ENCODE peak calls at places on chromosomes 4 and X, in seven cellular contexts. J, P, M, B, Y, F and U are unnamed samples.

GRCh38 chr4:117637347-117637746 is 396.9 kb upstream of the NDST3 start:
- DNase-seq in F (no peak), M (no peak), P (no peak), Y (no peak), J (no peak), B (no peak), U (no peak)

GRCh38 chr4:112817933-112818921 is 181.3 kb downstream of the LARP7 start:
- DNase-seq in P (peak), B (peak), J (peak), Y (peak), M (peak), F (peak), U (peak)

GRCh38 chr4:89296399-89296798 is 11.2 kb downstream of the GPRIN3 start:
- DNase-seq in Y (no peak), B (no peak), P (no peak), J (no peak), M (no peak), F (no peak), U (no peak)

GRCh38 chr4:29304595-29304994 is 1415.6 kb upstream of the PCDH7 start:
- DNase-seq in M (peak), P (no peak), Y (no peak), F (peak), B (peak), J (peak), U (no peak)

GRCh38 chrX:137483554-137483953 is 82.4 kb upstream of the ZIC3 start:
- DNase-seq in M (no peak), J (no peak), B (no peak), F (no peak), Y (no peak), P (no peak), U (no peak)

GRCh38 chrX:40085086-40085551 is 12.6 kb downstream of the BCOR start:
- DNase-seq in B (peak), Y (no peak), F (peak), M (no peak), P (no peak), J (peak), U (peak)

GRCh38 chr4:85740431-85740861 is 265.5 kb downstream of the ARHGAP24 start:
- DNase-seq in F (no peak), J (peak), B (peak), P (no peak), Y (no peak), M (no peak), U (no peak)

GRCh38 chr4:1192091-1192492 is 19.7 kb upstream of the SPON2 start:
- DNase-seq in J (peak), F (no peak), B (peak), M (no peak), P (no peak), Y (no peak), U (no peak)

GRCh38 chrX:130170752-130171445 is 863 bp upstream of the RAB33A start:
- DNase-seq in M (peak), Y (peak), F (peak), P (peak), J (no peak), B (peak), U (peak)

GRCh38 chr4:1512081-1512737 is 106.0 kb upstream of the NKX1-1 start:
- DNase-seq in B (no peak), Y (no peak), M (no peak), J (no peak), F (no peak), P (no peak), U (no peak)

GRCh38 chr4:36255575-36255974 is 11.3 kb upstream of the ARAP2 start:
- DNase-seq in M (no peak), F (peak), J (no peak), P (no peak), Y (no peak), B (no peak), U (no peak)

GRCh38 chrX:107684956-107685385 is 56.7 kb downstream of the PRPS1 start:
- DNase-seq in F (peak), J (no peak), Y (no peak), P (no peak), B (peak), M (peak), U (peak)

GRCh38 chr4:96326846-96327245 is 487.0 kb downstream of the PDHA2 start:
- DNase-seq in M (no peak), F (no peak), P (no peak), Y (no peak), B (no peak), J (no peak), U (no peak)

GRCh38 chrX:65596270-65596669 is 61.7 kb upstream of the LAS1L start:
- DNase-seq in B (peak), J (peak), Y (no peak), P (no peak), F (peak), M (peak), U (no peak)

GRCh38 chr4:3322059-3322550 is 29.3 kb downstream of the RGS12 start:
- DNase-seq in P (peak), F (no peak), M (no peak), Y (no peak), J (peak), B (peak), U (no peak)

GRCh38 chr4:72418458-72418857 is 150.6 kb downstream of the ADAMTS3 start:
- DNase-seq in P (no peak), M (no peak), F (no peak), J (peak), B (peak), Y (no peak), U (no peak)

GRCh38 chr4:16227462-16227868 is 1.2 kb upstream of the TAPT1 start:
- DNase-seq in M (peak), J (peak), B (peak), P (peak), F (peak), Y (no peak), U (no peak)

GRCh38 chrX:150616863-150617198 is 48.4 kb downstream of the MTM1 start:
- DNase-seq in J (peak), B (no peak), F (no peak), Y (no peak), M (no peak), P (no peak), U (no peak)

GRCh38 chr4:102760645-102761477 is at the start of gene MANBA:
- DNase-seq in P (peak), B (peak), J (peak), Y (peak), M (peak), F (peak), U (peak)

GRCh38 chr4:77178560-77178959 is 21.6 kb downstream of the CCNG2 start:
- DNase-seq in J (no peak), F (no peak), M (no peak), P (peak), Y (no peak), B (no peak), U (no peak)

GRCh38 chr4:65167719-65168118 is 502.6 kb downstream of the EPHA5 start:
- DNase-seq in F (no peak), Y (no peak), P (no peak), J (no peak), B (no peak), M (no peak), U (no peak)

GRCh38 chr4:189232274-189232673 is 708.4 kb upstream of the FRG1 start:
- DNase-seq in M (no peak), B (no peak), J (peak), F (peak), Y (no peak), P (no peak), U (no peak)

GRCh38 chrX:53682885-53683555 is 3.5 kb downstream of the HUWE1 start:
- DNase-seq in P (no peak), J (peak), Y (peak), F (peak), B (peak), M (peak), U (peak)

GRCh38 chrX:107659768-107660167 is 31.5 kb downstream of the PRPS1 start:
- DNase-seq in M (no peak), F (peak), P (no peak), B (peak), J (peak), Y (no peak), U (no peak)

GRCh38 chr4:176134670-176135069 is 60.7 kb downstream of the SPATA4 start:
- DNase-seq in F (no peak), B (no peak), M (no peak), J (no peak), Y (no peak), P (no peak), U (no peak)

GRCh38 chr4:187478292-187479205 is 517.0 kb upstream of the ZFP42 start:
- DNase-seq in J (peak), Y (no peak), M (peak), F (no peak), B (peak), P (no peak), U (no peak)

GRCh38 chr4:23943478-23943877 is 53.6 kb upstream of the PPARGC1A start:
- DNase-seq in J (no peak), B (no peak), F (no peak), Y (no peak), P (no peak), M (no peak), U (no peak)

GRCh38 chr4:166045457-166045856 is 172.4 kb downstream of the TLL1 start:
- DNase-seq in M (no peak), B (no peak), F (no peak), Y (no peak), J (no peak), P (no peak), U (no peak)

GRCh38 chrX:54808109-54808604 is 612 bp downstream of the MAGED2 start:
- DNase-seq in Y (peak), M (no peak), J (no peak), F (no peak), B (peak), P (peak), U (peak)

GRCh38 chrX:54181196-54181953 is 1.7 kb downstream of the FAM120C start:
- DNase-seq in B (peak), M (no peak), Y (no peak), P (no peak), F (no peak), J (peak), U (no peak)

GRCh38 chrX:107731831-107732502 is 43.6 kb downstream of the TSC22D3 start:
- DNase-seq in P (no peak), Y (no peak), F (no peak), J (peak), B (peak), M (peak), U (peak)

GRCh38 chr4:187840814-187841213 is 154.8 kb upstream of the ZFP42 start:
- DNase-seq in P (no peak), J (peak), M (peak), B (peak), Y (no peak), F (no peak), U (no peak)

GRCh38 chr4:2671267-2671895 is 84.8 kb downstream of the TNIP2 start:
- DNase-seq in M (no peak), F (no peak), P (no peak), B (no peak), J (no peak), Y (no peak), U (no peak)

GRCh38 chr4:17690898-17691297 is 76.5 kb downstream of the MED28 start:
- DNase-seq in M (peak), B (no peak), Y (no peak), F (peak), J (no peak), P (no peak), U (no peak)

GRCh38 chrX:80749404-80749803 is 60.3 kb downstream of the BRWD3 start:
- DNase-seq in F (no peak), J (no peak), M (no peak), Y (no peak), P (no peak), B (no peak), U (no peak)

GRCh38 chrX:40719218-40719617 is 16.1 kb downstream of the MED14 start:
- DNase-seq in Y (no peak), F (peak), B (peak), P (no peak), M (no peak), J (peak), U (no peak)

GRCh38 chrX:28408017-28408723 is 179.1 kb upstream of the IL1RAPL1 start:
- DNase-seq in P (no peak), J (no peak), F (no peak), Y (no peak), M (no peak), B (no peak), U (no peak)

GRCh38 chrX:9770319-9770718 is 4.7 kb upstream of the GPR143 start:
- DNase-seq in B (peak), F (no peak), J (peak), Y (no peak), P (no peak), M (peak), U (no peak)

GRCh38 chrX:19382500-19383145 is 38.9 kb downstream of the PDHA1 start:
- DNase-seq in B (peak), Y (peak), P (peak), M (peak), F (peak), J (peak), U (peak)

DNA sequence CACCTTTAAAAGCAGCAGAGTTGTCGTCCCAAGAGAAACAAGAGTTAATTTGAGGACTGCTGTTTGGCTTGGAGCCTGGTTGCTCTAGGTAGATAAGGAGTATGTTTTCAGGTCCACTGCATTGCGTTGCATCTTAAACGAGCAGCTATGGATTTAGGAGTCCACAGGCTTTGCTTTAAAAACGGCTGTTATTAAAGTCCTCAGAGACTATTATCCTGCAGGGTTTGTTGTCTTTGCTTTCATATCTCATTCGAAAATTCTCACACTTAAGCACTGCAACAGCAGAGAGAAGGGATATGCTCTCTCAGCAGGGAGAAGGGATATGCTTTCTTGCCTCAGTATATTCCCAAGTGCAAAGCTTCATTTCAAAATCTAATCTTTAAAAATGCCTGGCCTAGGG is 444.7 kb upstream of the FTHL17 start:
- DNase-seq in M (no peak), P (no peak), J (no peak), F (no peak), B (no peak), Y (no peak), U (no peak)
- H2BK5ac ChIP-seq in M (no peak), P (no peak), J (no peak), F (no peak), B (no peak), Y (no peak), U (no peak)

GRCh38 chr4:8516061-8516573 is 64.1 kb upstream of the GPR78 start:
- DNase-seq in Y (no peak), J (no peak), B (peak), F (no peak), P (no peak), M (no peak), U (no peak)
- H2BK5ac ChIP-seq in Y (no peak), J (no peak), B (no peak), F (no peak), P (no peak), M (no peak), U (no peak)

GRCh38 chr4:175035907-175036306 is 117.7 kb downstream of the ADAM29 start:
- DNase-seq in M (no peak), F (peak), J (no peak), B (peak), Y (no peak), P (no peak), U (no peak)

GRCh38 chr4:175034007-175034406 is 115.8 kb downstream of the ADAM29 start:
- DNase-seq in P (no peak), F (no peak), Y (no peak), M (no peak), J (no peak), B (no peak), U (no peak)

GRCh38 chr4:175033162-175033561 is 115.0 kb downstream of the ADAM29 start:
- DNase-seq in F (no peak), P (no peak), J (no peak), M (no peak), Y (no peak), B (no peak), U (no peak)

DNA sequence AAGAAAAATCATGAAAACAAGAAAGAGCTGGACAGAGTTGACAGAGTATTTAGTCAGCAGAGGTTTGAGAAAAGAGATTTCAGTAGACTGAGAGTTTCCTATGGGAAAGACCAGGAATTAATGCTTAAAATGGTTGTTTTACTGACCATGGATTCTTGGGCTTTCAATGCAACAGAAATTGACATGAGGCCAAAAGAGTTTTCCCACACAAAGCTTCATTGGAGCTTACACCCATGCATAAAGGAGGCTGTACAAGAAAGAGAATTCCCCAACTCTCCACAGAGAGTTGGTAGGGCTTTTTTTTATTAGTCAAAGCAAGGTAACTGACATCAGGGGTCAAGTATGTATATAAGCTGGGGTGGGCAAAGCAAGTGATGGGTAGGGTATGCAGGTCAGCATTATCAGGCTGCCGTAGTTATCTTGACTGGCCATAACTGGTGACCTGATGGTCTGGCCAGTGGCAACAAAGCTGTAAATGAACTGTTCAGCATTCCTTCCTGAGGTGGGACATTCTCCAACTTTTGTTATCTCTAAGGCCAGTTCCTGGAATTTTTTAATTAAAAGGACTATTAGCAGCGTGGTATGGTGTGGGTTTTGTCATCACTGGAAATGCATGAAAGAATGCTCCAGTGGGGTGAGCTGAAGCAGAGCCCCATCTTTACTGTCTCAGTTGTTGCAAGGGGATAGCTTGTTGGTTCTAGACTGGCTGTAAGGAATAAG is 117.0 kb downstream of the ADAM29 start:
- DNase-seq in B (no peak), J (no peak), P (no peak), M (peak), Y (no peak), F (peak), U (no peak)
- H2BK5ac ChIP-seq in B (no peak), J (no peak), P (no peak), M (no peak), Y (peak), F (no peak), U (no peak)

DNA sequence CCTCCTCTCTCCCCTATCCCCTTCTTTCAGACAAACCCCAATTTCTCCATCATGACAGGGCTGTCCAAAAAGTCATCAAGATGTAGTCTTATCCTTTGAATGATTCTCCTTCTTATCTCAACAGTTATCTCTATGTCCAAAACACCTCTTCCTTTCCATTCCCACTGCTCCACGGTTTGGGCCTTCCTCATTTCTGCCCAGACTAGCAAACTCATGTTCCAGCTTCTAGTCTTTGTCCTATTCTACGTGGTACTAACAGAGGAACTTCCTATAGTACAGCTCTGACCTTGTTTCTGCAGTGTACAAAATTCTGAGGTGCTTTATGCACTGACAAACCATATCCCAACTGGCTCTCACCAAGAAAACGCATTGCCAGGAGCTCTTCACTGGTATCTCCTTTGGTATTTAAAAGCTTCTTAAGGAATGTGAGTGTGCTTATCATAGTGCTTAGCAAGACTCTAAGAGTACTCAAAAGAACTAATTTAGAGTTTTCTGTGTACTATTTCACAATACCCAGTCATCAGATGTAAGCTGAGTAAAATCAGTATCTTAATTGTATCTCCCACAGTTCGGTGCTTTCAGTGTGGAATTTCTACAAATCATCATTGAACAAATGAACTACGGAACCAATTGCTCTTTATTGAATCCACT is 65.5 kb downstream of the MAML3 start:
- DNase-seq in J (peak), P (no peak), Y (no peak), F (peak), M (peak), B (peak), U (no peak)
- H2BK5ac ChIP-seq in J (peak), P (no peak), Y (no peak), F (no peak), M (no peak), B (no peak), U (no peak)

GRCh38 chr4:53479731-53480525 is 102.5 kb downstream of the FIP1L1 start:
- DNase-seq in B (no peak), P (no peak), M (no peak), J (peak), Y (no peak), F (no peak), U (no peak)

GRCh38 chr4:53477666-53478065 is 100.2 kb downstream of the FIP1L1 start:
- DNase-seq in B (no peak), P (no peak), M (no peak), F (no peak), Y (no peak), J (peak), U (no peak)

GRCh38 chr4:53480909-53481308 is 103.5 kb downstream of the FIP1L1 start:
- DNase-seq in B (no peak), F (no peak), J (peak), M (no peak), Y (no peak), P (no peak), U (no peak)

GRCh38 chr4:53477038-53477565 is 99.7 kb downstream of the FIP1L1 start:
- DNase-seq in Y (no peak), J (peak), M (peak), P (no peak), F (peak), B (peak), U (peak)

GRCh38 chr4:53478671-53479456 is 101.4 kb downstream of the FIP1L1 start:
- DNase-seq in Y (no peak), B (peak), P (no peak), M (no peak), J (peak), F (no peak), U (no peak)
- H2BK5ac ChIP-seq in Y (peak), B (no peak), P (no peak), M (no peak), J (peak), F (no peak), U (no peak)